ENCODE peak calls at places on chromosome 16, in six cellular contexts. One of them, this sample, is unnamed.

GRCh38 chr16:66652661-66653060 is 43.9 kb downstream of the CMTM4 start:
- DNase-seq in IMR-90: no peak
- DNase-seq in mesendoderm: no peak
- DNase-seq in neuronal stem cell: no peak
- DNase-seq in H1: no peak
- DNase-seq in H9: no peak
- DNase-seq in this sample: no peak

GRCh38 chr16:67112591-67113399 is 3.1 kb downstream of the PHAF1 start:
- DNase-seq in IMR-90: no peak
- DNase-seq in mesendoderm: peak
- DNase-seq in neuronal stem cell: no peak
- DNase-seq in H1: no peak
- DNase-seq in H9: no peak
- DNase-seq in this sample: no peak

GRCh38 chr16:66382171-66382965 is 15.9 kb downstream of the CDH5 start:
- DNase-seq in IMR-90: peak
- DNase-seq in mesendoderm: peak
- DNase-seq in neuronal stem cell: no peak
- DNase-seq in H1: no peak
- DNase-seq in H9: peak
- DNase-seq in this sample: peak

GRCh38 chr16:66717112-66717675 is 20.7 kb upstream of the CMTM4 start:
- DNase-seq in IMR-90: peak
- DNase-seq in mesendoderm: peak
- DNase-seq in neuronal stem cell: no peak
- DNase-seq in H1: no peak
- DNase-seq in H9: peak
- DNase-seq in this sample: peak

GRCh38 chr16:73058616-73059409 is 10.9 kb upstream of the ZFHX3 start:
- DNase-seq in IMR-90: peak
- DNase-seq in mesendoderm: peak
- DNase-seq in neuronal stem cell: peak
- DNase-seq in H1: peak
- DNase-seq in H9: no peak
- DNase-seq in this sample: peak

GRCh38 chr16:525520-526180 is 1.9 kb upstream of the CAPN15 start:
- DNase-seq in IMR-90: peak
- DNase-seq in mesendoderm: peak
- DNase-seq in neuronal stem cell: no peak
- DNase-seq in H1: no peak
- DNase-seq in H9: no peak
- DNase-seq in this sample: peak

GRCh38 chr16:48434653-48435318 is 49.6 kb upstream of the SIAH1 start:
- DNase-seq in IMR-90: peak
- DNase-seq in mesendoderm: no peak
- DNase-seq in neuronal stem cell: no peak
- DNase-seq in H1: no peak
- DNase-seq in H9: no peak
- DNase-seq in this sample: peak

GRCh38 chr16:48383204-48383876 is 1.9 kb downstream of the SIAH1 start:
- DNase-seq in IMR-90: peak
- DNase-seq in mesendoderm: no peak
- DNase-seq in neuronal stem cell: no peak
- DNase-seq in H1: no peak
- DNase-seq in H9: no peak
- DNase-seq in this sample: no peak

GRCh38 chr16:22425036-22425801 is 50.8 kb upstream of the CDR2 start:
- DNase-seq in IMR-90: no peak
- DNase-seq in mesendoderm: no peak
- DNase-seq in neuronal stem cell: no peak
- DNase-seq in H1: peak
- DNase-seq in H9: no peak
- DNase-seq in this sample: no peak

GRCh38 chr16:23374721-23375120 is 72.6 kb downstream of the SCNN1B start:
- DNase-seq in IMR-90: no peak
- DNase-seq in mesendoderm: no peak
- DNase-seq in neuronal stem cell: no peak
- DNase-seq in H1: no peak
- DNase-seq in H9: peak
- DNase-seq in this sample: no peak

GRCh38 chr16:58119509-58119845 is 9.7 kb downstream of the CFAP20 start:
- DNase-seq in IMR-90: no peak
- DNase-seq in mesendoderm: no peak
- DNase-seq in neuronal stem cell: no peak
- DNase-seq in H1: no peak
- DNase-seq in H9: no peak
- DNase-seq in this sample: no peak

DNA sequence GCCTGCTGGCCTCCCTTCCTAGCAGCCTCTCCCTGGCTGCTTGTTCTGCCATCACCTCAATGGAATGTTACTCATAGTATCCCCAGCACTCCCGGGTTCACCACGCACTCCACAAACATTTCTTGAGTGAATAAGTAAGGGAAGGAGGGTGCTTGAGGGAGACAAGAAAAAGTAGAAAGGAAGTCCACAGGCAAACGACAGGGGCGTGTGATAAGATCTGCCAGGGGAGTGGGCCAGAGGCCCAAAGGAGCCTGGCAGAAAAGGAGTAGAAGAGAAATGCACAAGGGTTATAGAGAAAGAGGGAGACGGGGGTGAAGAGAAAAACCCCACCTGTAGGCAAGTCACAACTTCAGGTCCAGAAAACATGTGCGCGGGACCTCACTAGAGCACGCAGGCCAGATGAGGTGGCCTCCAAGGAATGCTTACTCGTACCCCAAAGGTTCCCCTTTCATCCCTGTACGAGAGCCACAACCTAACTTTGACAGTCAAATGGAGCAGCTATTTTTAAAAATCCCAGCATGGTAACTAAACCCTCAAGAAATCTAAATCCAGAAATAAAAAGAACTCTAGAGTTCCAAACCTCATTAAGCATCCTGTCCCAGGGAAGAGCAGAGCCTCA is 6.6 kb downstream of the ZDHHC7 start:
- DNase-seq in IMR-90: peak
- DNase-seq in mesendoderm: peak
- DNase-seq in neuronal stem cell: no peak
- DNase-seq in H1: no peak
- DNase-seq in H9: no peak
- DNase-seq in this sample: peak
- H3K9ac ChIP-seq in IMR-90: peak
- H3K9ac ChIP-seq in mesendoderm: no peak
- H3K9ac ChIP-seq in neuronal stem cell: no peak
- H3K9ac ChIP-seq in H1: no peak
- H3K9ac ChIP-seq in H9: no peak
- H3K9ac ChIP-seq in this sample: peak

GRCh38 chr16:56450275-56450889 is 750 bp downstream of the NUDT21 start:
- DNase-seq in IMR-90: peak
- DNase-seq in mesendoderm: peak
- DNase-seq in neuronal stem cell: no peak
- DNase-seq in H1: no peak
- DNase-seq in H9: no peak
- DNase-seq in this sample: peak
- H3K4ac ChIP-seq in IMR-90: peak
- H3K4ac ChIP-seq in mesendoderm: no peak
- H3K4ac ChIP-seq in neuronal stem cell: no peak
- H3K4ac ChIP-seq in H1: no peak
- H3K4ac ChIP-seq in H9: no peak
- H3K4ac ChIP-seq in this sample: no peak

GRCh38 chr16:46883690-46884512 is at the start of gene GPT2:
- DNase-seq in IMR-90: peak
- DNase-seq in mesendoderm: peak
- DNase-seq in neuronal stem cell: peak
- DNase-seq in H1: peak
- DNase-seq in H9: peak
- DNase-seq in this sample: peak
- H3K9ac ChIP-seq in IMR-90: peak
- H3K9ac ChIP-seq in mesendoderm: peak
- H3K9ac ChIP-seq in neuronal stem cell: peak
- H3K9ac ChIP-seq in H1: peak
- H3K9ac ChIP-seq in H9: peak
- H3K9ac ChIP-seq in this sample: peak

DNA sequence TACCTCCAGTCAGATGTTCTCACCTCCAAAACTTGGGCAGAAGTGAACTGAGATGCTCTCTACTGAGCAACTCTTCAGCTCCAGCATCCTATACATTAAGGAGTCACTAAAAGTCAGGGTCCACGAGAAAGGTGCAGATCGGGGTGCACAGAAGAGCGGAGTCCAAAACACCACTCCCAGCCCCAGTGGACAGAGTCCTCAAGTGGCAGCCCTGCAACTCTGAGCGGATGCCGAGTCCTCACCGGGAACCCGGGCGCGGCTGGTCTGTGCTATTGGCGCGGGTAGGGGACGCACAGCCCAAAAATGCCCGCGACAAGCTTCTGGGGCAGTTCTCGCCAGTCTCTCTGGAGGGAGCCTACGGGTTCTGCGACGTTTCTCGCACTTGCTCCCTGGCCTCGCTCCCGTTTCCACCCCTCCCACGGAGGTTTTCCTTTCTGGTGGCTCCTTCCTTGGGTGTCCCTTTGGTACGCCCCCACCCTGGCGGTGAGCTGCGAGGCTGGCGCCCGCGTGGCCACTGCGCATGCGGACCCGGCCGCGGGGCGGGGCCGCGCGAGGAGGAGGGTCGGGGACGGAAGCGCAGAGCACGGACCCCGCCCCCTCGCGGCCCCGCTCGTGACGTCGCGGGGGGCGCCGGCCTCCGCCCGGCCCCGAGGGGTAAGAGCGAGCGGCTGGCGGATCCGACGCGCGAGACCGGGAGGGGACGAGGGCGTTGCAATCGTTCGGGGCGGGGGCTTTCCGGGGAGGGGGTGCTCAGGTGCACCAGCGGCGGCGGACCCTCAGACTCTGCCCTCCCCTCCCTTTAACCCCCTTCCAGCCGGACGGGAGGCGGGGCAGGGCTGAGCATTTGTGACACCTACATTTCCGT is at the start of gene TMEM219:
- DNase-seq in IMR-90: peak
- DNase-seq in mesendoderm: peak
- DNase-seq in neuronal stem cell: peak
- DNase-seq in H1: peak
- DNase-seq in H9: peak
- DNase-seq in this sample: peak
- H3K4ac ChIP-seq in IMR-90: peak
- H3K4ac ChIP-seq in mesendoderm: peak
- H3K4ac ChIP-seq in neuronal stem cell: no peak
- H3K4ac ChIP-seq in H1: peak
- H3K4ac ChIP-seq in H9: no peak
- H3K4ac ChIP-seq in this sample: peak

GRCh38 chr16:4372315-4372577 is 598 bp downstream of the VASN start:
- DNase-seq in IMR-90: no peak
- DNase-seq in mesendoderm: no peak
- DNase-seq in neuronal stem cell: no peak
- DNase-seq in H1: no peak
- DNase-seq in H9: no peak
- DNase-seq in this sample: no peak
- H3K9ac ChIP-seq in IMR-90: peak
- H3K9ac ChIP-seq in mesendoderm: peak
- H3K9ac ChIP-seq in neuronal stem cell: peak
- H3K9ac ChIP-seq in H1: peak
- H3K9ac ChIP-seq in H9: no peak
- H3K9ac ChIP-seq in this sample: peak

GRCh38 chr16:46889245-46889941 is 5.2 kb downstream of the GPT2 start:
- DNase-seq in IMR-90: no peak
- DNase-seq in mesendoderm: no peak
- DNase-seq in neuronal stem cell: no peak
- DNase-seq in H1: no peak
- DNase-seq in H9: no peak
- DNase-seq in this sample: peak

GRCh38 chr16:46891910-46892309 is 7.7 kb downstream of the GPT2 start:
- DNase-seq in IMR-90: no peak
- DNase-seq in mesendoderm: no peak
- DNase-seq in neuronal stem cell: no peak
- DNase-seq in H1: no peak
- DNase-seq in H9: no peak
- DNase-seq in this sample: no peak

GRCh38 chr16:46887524-46887854 is 3.3 kb downstream of the GPT2 start:
- DNase-seq in IMR-90: no peak
- DNase-seq in mesendoderm: no peak
- DNase-seq in neuronal stem cell: no peak
- DNase-seq in H1: no peak
- DNase-seq in H9: no peak
- DNase-seq in this sample: no peak

GRCh38 chr16:46886764-46887523 is 2.8 kb downstream of the GPT2 start:
- DNase-seq in IMR-90: no peak
- DNase-seq in mesendoderm: no peak
- DNase-seq in neuronal stem cell: no peak
- DNase-seq in H1: no peak
- DNase-seq in H9: no peak
- DNase-seq in this sample: no peak

GRCh38 chr16:46889942-46890300 is 5.8 kb downstream of the GPT2 start:
- DNase-seq in IMR-90: no peak
- DNase-seq in mesendoderm: no peak
- DNase-seq in neuronal stem cell: no peak
- DNase-seq in H1: no peak
- DNase-seq in H9: no peak
- DNase-seq in this sample: no peak
- H3K4ac ChIP-seq in IMR-90: no peak
- H3K4ac ChIP-seq in mesendoderm: no peak
- H3K4ac ChIP-seq in neuronal stem cell: no peak
- H3K4ac ChIP-seq in H1: no peak
- H3K4ac ChIP-seq in H9: no peak
- H3K4ac ChIP-seq in this sample: no peak

GRCh38 chr16:69322343-69322742 is 8.0 kb downstream of the PDF start:
- DNase-seq in IMR-90: no peak
- DNase-seq in mesendoderm: no peak
- DNase-seq in neuronal stem cell: no peak
- DNase-seq in H1: no peak
- DNase-seq in H9: no peak
- DNase-seq in this sample: no peak
- H3K9ac ChIP-seq in IMR-90: no peak
- H3K9ac ChIP-seq in mesendoderm: no peak
- H3K9ac ChIP-seq in neuronal stem cell: no peak
- H3K9ac ChIP-seq in H1: no peak
- H3K9ac ChIP-seq in H9: no peak
- H3K9ac ChIP-seq in this sample: no peak

GRCh38 chr16:3641801-3642396 is 12.6 kb upstream of the DNASE1 start:
- DNase-seq in IMR-90: no peak
- DNase-seq in mesendoderm: no peak
- DNase-seq in neuronal stem cell: no peak
- DNase-seq in H1: peak
- DNase-seq in H9: no peak
- DNase-seq in this sample: no peak

GRCh38 chr16:3640632-3641501 is 13.6 kb upstream of the DNASE1 start:
- DNase-seq in IMR-90: no peak
- DNase-seq in mesendoderm: no peak
- DNase-seq in neuronal stem cell: no peak
- DNase-seq in H1: peak
- DNase-seq in H9: no peak
- DNase-seq in this sample: no peak

GRCh38 chr16:3643095-3643730 is 11.3 kb upstream of the DNASE1 start:
- DNase-seq in IMR-90: no peak
- DNase-seq in mesendoderm: no peak
- DNase-seq in neuronal stem cell: no peak
- DNase-seq in H1: peak
- DNase-seq in H9: no peak
- DNase-seq in this sample: no peak

GRCh38 chr16:3640207-3640606 is 14.3 kb upstream of the DNASE1 start:
- DNase-seq in IMR-90: no peak
- DNase-seq in mesendoderm: no peak
- DNase-seq in neuronal stem cell: no peak
- DNase-seq in H1: peak
- DNase-seq in H9: no peak
- DNase-seq in this sample: no peak

GRCh38 chr16:3642397-3643094 is 11.9 kb upstream of the DNASE1 start:
- DNase-seq in IMR-90: no peak
- DNase-seq in mesendoderm: peak
- DNase-seq in neuronal stem cell: no peak
- DNase-seq in H1: peak
- DNase-seq in H9: no peak
- DNase-seq in this sample: peak
- H3K4ac ChIP-seq in IMR-90: no peak
- H3K4ac ChIP-seq in mesendoderm: no peak
- H3K4ac ChIP-seq in neuronal stem cell: no peak
- H3K4ac ChIP-seq in H1: no peak
- H3K4ac ChIP-seq in H9: no peak
- H3K4ac ChIP-seq in this sample: no peak

This sample was measured in mesenchymal stem cell.